ENCODE peak calls at places on chromosomes 11 and 22, in six cellular contexts. O is AG04449, L is PC-3, N is type B pancreatic cell, M is RWPE1, U is lung. K is an unnamed sample.

GRCh38 chr22:32080904-32081303 is 37.8 kb downstream of the SLC5A1 start:
- DNase-seq in M (peak; percentile 64), L (peak; percentile 60), U (no peak), O (no peak), N (no peak), K (peak; percentile 37)

GRCh38 chr22:37558815-37559214 is 1.5 kb upstream of the CDC42EP1 start:
- DNase-seq in O (no peak), M (no peak), N (no peak), L (no peak), U (no peak), K (no peak)

GRCh38 chr11:24575392-24575791 is 78.5 kb downstream of the LUZP2 start:
- DNase-seq in M (peak; percentile 49), U (no peak), O (no peak), L (peak; percentile 78), N (no peak), K (no peak)

GRCh38 chr11:27830206-27830605 is 130.0 kb upstream of the BDNF start:
- DNase-seq in L (no peak), O (no peak), U (no peak), M (no peak), N (no peak), K (no peak)

GRCh38 chr11:60500276-60500935 is 7.8 kb downstream of the MS4A12 start:
- DNase-seq in M (no peak), U (no peak), L (no peak), N (no peak), O (no peak), K (no peak)

GRCh38 chr11:108278546-108278945 is 55.7 kb downstream of the ATM start:
- DNase-seq in U (no peak), N (no peak), L (no peak), O (no peak), M (no peak), K (no peak)

GRCh38 chr11:862028-862703 is 19.5 kb downstream of the TSPAN4 start:
- DNase-seq in N (no peak), L (no peak), O (no peak), U (no peak), M (no peak), K (peak; percentile 63)

GRCh38 chr22:48277868-48278581 is 1515.6 kb downstream of the TBC1D22A start:
- DNase-seq in L (no peak), O (no peak), M (no peak), N (no peak), U (no peak), K (peak; percentile 54)

GRCh38 chr11:125429174-125429707 is 66.8 kb downstream of the FEZ1 start:
- DNase-seq in M (peak; percentile 45), L (peak; percentile 79), U (no peak), O (no peak), N (no peak), K (peak; percentile 40)

GRCh38 chr11:46330887-46331652 is 16.2 kb upstream of the DGKZ start:
- DNase-seq in L (no peak), U (no peak), N (no peak), O (no peak), M (no peak), K (no peak)

GRCh38 chr11:17581732-17582053 is 34.6 kb downstream of the OTOG start:
- DNase-seq in U (no peak), O (no peak), M (no peak), N (no peak), L (no peak), K (no peak)

GRCh38 chr11:12187399-12187798 is 77.0 kb downstream of the MICAL2 start:
- DNase-seq in O (no peak), L (no peak), N (no peak), M (no peak), U (no peak), K (no peak)

GRCh38 chr11:125569913-125570621 is 790 bp downstream of the EI24 start:
- DNase-seq in N (no peak), L (peak; percentile 39), U (no peak), O (no peak), M (peak; percentile 7), K (no peak)

GRCh38 chr11:85955531-85955930 is 100.3 kb downstream of the CCDC83 start:
- DNase-seq in U (no peak), O (peak; percentile 61), M (no peak), N (no peak), L (no peak), K (no peak)

GRCh38 chr11:9120659-9121350 is 29.4 kb upstream of the SCUBE2 start:
- DNase-seq in M (no peak), N (no peak), O (no peak), U (no peak), L (peak; percentile 16), K (no peak)

GRCh38 chr11:67032830-67033555 is 10.1 kb downstream of the SYT12 start:
- DNase-seq in M (peak; percentile 77), N (no peak), U (no peak), O (peak; percentile 68), L (peak; percentile 79), K (no peak)

GRCh38 chr22:28016781-28017557 is 97.9 kb upstream of the PITPNB start:
- DNase-seq in M (no peak), N (no peak), L (no peak), U (no peak), O (no peak), K (no peak)

GRCh38 chr11:119024430-119025098 is 6.0 kb downstream of the TRAPPC4 start:
- DNase-seq in O (no peak), U (no peak), L (no peak), N (no peak), M (no peak), K (no peak)

GRCh38 chr22:31126128-31126868 is 3.5 kb downstream of the INPP5J start:
- DNase-seq in O (no peak), L (no peak), M (no peak), N (no peak), U (no peak), K (no peak)

GRCh38 chr22:34814260-34814659 is 251.7 kb upstream of the ISX start:
- DNase-seq in U (no peak), N (no peak), O (no peak), M (no peak), L (no peak), K (no peak)

GRCh38 chr11:85941380-85941973 is 86.3 kb downstream of the CCDC83 start:
- DNase-seq in U (peak; percentile 53), L (peak; percentile 59), M (peak; percentile 39), N (no peak), O (no peak), K (peak; percentile 39)

GRCh38 chr11:8056810-8057463 is 24.1 kb upstream of the TUB start:
- DNase-seq in O (peak; percentile 29), N (peak; percentile 51), U (no peak), L (no peak), M (no peak), K (no peak)

GRCh38 chr11:42778193-42778592 is 533.6 kb upstream of the API5 start:
- DNase-seq in L (no peak), N (no peak), U (no peak), M (no peak), O (no peak), K (no peak)

GRCh38 chr11:198236-198806 is 5.4 kb downstream of the SCGB1C1 start:
- DNase-seq in L (no peak), U (peak; percentile 26), O (no peak), N (no peak), M (no peak), K (no peak)

GRCh38 chr11:59669611-59670009 is 773 bp upstream of the PATL1 start:
- DNase-seq in U (peak; percentile 32), L (peak; percentile 41), M (peak; percentile 45), N (no peak), O (peak; percentile 16), K (peak; percentile 47)

GRCh38 chr11:72924568-72925190 is 110.5 kb downstream of the ATG16L2 start:
- DNase-seq in N (no peak), L (peak; percentile 65), M (peak; percentile 28), U (no peak), O (no peak), K (no peak)

GRCh38 chr11:80188228-80188627 is 747.4 kb upstream of the TENM4 start:
- DNase-seq in O (no peak), M (no peak), U (no peak), L (no peak), N (no peak), K (no peak)

DNA sequence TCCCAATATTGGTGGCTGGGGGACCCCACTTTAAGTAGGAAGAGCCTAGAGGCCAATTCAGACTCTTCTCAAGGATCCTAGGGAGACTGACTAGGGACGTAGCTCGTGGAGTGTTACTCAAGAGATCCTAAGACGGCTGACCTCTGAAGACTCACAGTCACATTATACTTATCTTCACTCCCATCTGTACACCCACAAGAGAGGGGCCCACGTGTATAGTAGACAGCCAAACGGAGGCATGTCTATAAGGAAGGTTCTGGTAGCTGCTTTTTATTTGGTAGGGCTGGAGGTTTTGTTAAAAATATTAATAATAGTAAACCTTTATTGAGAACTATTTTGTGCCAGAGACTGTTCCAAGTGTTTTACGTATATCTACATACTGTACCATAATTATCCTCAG is 22.9 kb upstream of the APOA1 start:
- DNase-seq in O (no peak), U (no peak), N (no peak), L (no peak), M (no peak), K (no peak)
- TF ChIP-seq CTCF in O (no peak), U (no peak), N (no peak), L (no peak), M (no peak), K (no peak)

GRCh38 chr11:57657290-57658022 is at the start of gene CLP1:
- DNase-seq in O (peak; percentile 88), L (peak; percentile 100), U (peak; percentile 100), M (peak; percentile 96), N (peak; percentile 98), K (peak; percentile 100)
- TF ChIP-seq CTCF in O (no peak), L (no peak), U (no peak), M (no peak), N (no peak), K (no peak)

GRCh38 chr22:39967103-39967829 is 7.1 kb downstream of the TMA7B start:
- DNase-seq in N (no peak), U (no peak), L (peak; percentile 33), M (no peak), O (peak; percentile 24), K (peak; percentile 74)
- TF ChIP-seq CTCF in N (no peak), U (no peak), L (no peak), M (no peak), O (no peak), K (no peak)

GRCh38 chr11:96088914-96089313 is 165.0 kb upstream of the MTMR2 start:
- DNase-seq in L (no peak), O (no peak), M (no peak), N (no peak), U (no peak), K (no peak)

GRCh38 chr11:96090711-96091110 is 166.8 kb upstream of the MTMR2 start:
- DNase-seq in N (no peak), O (peak; percentile 70), U (no peak), M (no peak), L (peak; percentile 34), K (no peak)

GRCh38 chr11:96092511-96092910 is 168.6 kb upstream of the MTMR2 start:
- DNase-seq in O (no peak), L (no peak), U (no peak), M (no peak), N (no peak), K (no peak)

GRCh38 chr11:96094156-96094555 is 170.2 kb upstream of the MTMR2 start:
- DNase-seq in O (no peak), U (no peak), M (no peak), N (no peak), L (no peak), K (no peak)

DNA sequence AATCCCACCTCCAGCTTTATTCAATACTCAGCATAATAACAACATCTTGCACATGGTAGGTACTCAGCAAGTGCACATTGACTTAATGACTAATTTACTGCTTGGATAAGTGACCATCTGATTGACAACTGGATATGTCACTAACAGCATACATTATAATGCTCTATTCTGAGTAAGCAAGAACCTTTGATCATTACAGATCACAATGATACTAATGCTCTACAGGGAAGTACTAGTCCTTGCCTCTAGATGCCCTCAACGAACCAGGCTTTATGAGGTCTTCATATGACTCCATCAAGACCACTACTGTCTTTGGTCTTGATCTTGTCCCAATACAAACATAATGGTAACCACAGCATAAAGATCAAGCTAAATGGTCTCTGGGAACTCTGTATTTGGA is 167.6 kb upstream of the MTMR2 start:
- DNase-seq in M (no peak), N (no peak), U (no peak), O (no peak), L (peak; percentile 68), K (no peak)
- TF ChIP-seq CTCF in M (no peak), N (no peak), U (no peak), O (no peak), L (peak; percentile 65), K (no peak)

K was measured in colonic mucosa.